ENCODE peak calls at places on chromosomes 13 and 19, in seven cellular contexts. F, N, J, Q, O, G and E are unnamed samples.

GRCh38 chr13:23570931-23571330 is 719 bp downstream of the TNFRSF19 start:
- DNase-seq in O (no peak), F (peak; percentile 54), G (no peak), J (peak; percentile 51), N (no peak), Q (no peak), E (no peak)

GRCh38 chr13:33328691-33329090 is 43.1 kb upstream of the STARD13 start:
- DNase-seq in Q (no peak), N (no peak), O (no peak), F (no peak), J (no peak), G (no peak), E (peak; percentile 44)

GRCh38 chr13:91381371-91381770 is 17.1 kb upstream of the GPC5 start:
- DNase-seq in Q (no peak), J (no peak), O (no peak), N (no peak), F (peak; percentile 28), G (peak; percentile 27), E (peak; percentile 14)

GRCh38 chr13:102799544-102800144 is 725 bp downstream of the BIVM start:
- DNase-seq in N (peak; percentile 23), G (peak; percentile 25), O (no peak), J (no peak), F (peak; percentile 5), Q (no peak), E (peak; percentile 75)

GRCh38 chr13:27924529-27925141 is 4.8 kb downstream of the PDX1 start:
- DNase-seq in O (peak; percentile 69), Q (no peak), F (no peak), N (no peak), G (no peak), J (no peak), E (no peak)

GRCh38 chr13:48236528-48237353 is 3.7 kb downstream of the ITM2B start:
- DNase-seq in N (no peak), O (no peak), F (no peak), Q (no peak), J (no peak), G (no peak), E (no peak)

GRCh38 chr13:108383676-108384075 is 114.2 kb downstream of the TNFSF13B start:
- DNase-seq in G (no peak), N (no peak), J (no peak), F (no peak), Q (no peak), O (no peak), E (no peak)

GRCh38 chr19:5545051-5545450 is 22.7 kb downstream of the TINCR start:
- DNase-seq in N (no peak), O (no peak), J (no peak), F (no peak), G (no peak), Q (no peak), E (no peak)

GRCh38 chr19:5017235-5017634 is 48.3 kb downstream of the KDM4B start:
- DNase-seq in O (no peak), F (no peak), J (no peak), Q (no peak), N (no peak), G (peak; percentile 34), E (no peak)

GRCh38 chr19:57830071-57830602 is at the start of gene ZNF587B:
- DNase-seq in F (peak; percentile 74), G (peak; percentile 45), J (peak; percentile 47), Q (no peak), N (peak; percentile 32), O (peak; percentile 92), E (peak; percentile 50)

GRCh38 chr13:76795701-76796695 is 90.2 kb downstream of the KCTD12 start:
- DNase-seq in N (no peak), G (no peak), J (no peak), Q (no peak), F (peak; percentile 43), O (no peak), E (no peak)

GRCh38 chr19:35261356-35262100 is 7.2 kb upstream of the USF2 start:
- DNase-seq in N (no peak), G (no peak), Q (no peak), F (no peak), O (no peak), J (no peak), E (no peak)

GRCh38 chr19:15288146-15288963 is 44.0 kb downstream of the BRD4 start:
- DNase-seq in N (no peak), O (no peak), Q (no peak), G (no peak), J (no peak), F (peak; percentile 24), E (peak; percentile 72)

GRCh38 chr13:71115301-71115700 is 751.7 kb downstream of the DACH1 start:
- DNase-seq in J (no peak), F (no peak), O (no peak), N (no peak), Q (no peak), G (no peak), E (no peak)

GRCh38 chr13:113451951-113452421 is 1.3 kb downstream of the ADPRHL1 start:
- DNase-seq in F (no peak), Q (no peak), J (no peak), N (no peak), G (no peak), O (no peak), E (no peak)

GRCh38 chr19:38734426-38735256 is 9.6 kb downstream of the CAPN12 start:
- DNase-seq in G (peak; percentile 65), O (no peak), F (no peak), J (no peak), N (no peak), Q (peak; percentile 25), E (no peak)

GRCh38 chr13:35979378-35979911 is 151.7 kb downstream of the DCLK1 start:
- DNase-seq in O (no peak), N (no peak), Q (no peak), J (no peak), F (peak; percentile 83), G (no peak), E (no peak)

GRCh38 chr19:3080281-3080680 is 13.9 kb upstream of the GNA11 start:
- DNase-seq in Q (no peak), F (peak; percentile 63), G (no peak), O (no peak), J (no peak), N (no peak), E (peak; percentile 27)

GRCh38 chr13:95564948-95565347 is 12.4 kb downstream of the CLDN10 start:
- DNase-seq in G (no peak), N (no peak), O (no peak), Q (no peak), J (no peak), F (peak; percentile 34), E (no peak)

GRCh38 chr13:102089722-102090121 is 312.1 kb downstream of the FGF14 start:
- DNase-seq in J (no peak), N (no peak), O (no peak), G (no peak), Q (no peak), F (no peak), E (no peak)

GRCh38 chr19:44925114-44925891 is 10.9 kb downstream of the APOC1 start:
- DNase-seq in G (no peak), J (peak; percentile 95), O (no peak), F (peak; percentile 49), N (no peak), Q (no peak), E (no peak)

GRCh38 chr13:97212540-97213146 is 9.5 kb upstream of the MBNL2 start:
- DNase-seq in N (no peak), O (no peak), Q (no peak), G (peak; percentile 48), F (peak; percentile 49), J (no peak), E (no peak)
- TF ChIP-seq RFX5 in N (no peak), O (no peak), Q (no peak), G (no peak), F (no peak), J (no peak), E (no peak)

DNA sequence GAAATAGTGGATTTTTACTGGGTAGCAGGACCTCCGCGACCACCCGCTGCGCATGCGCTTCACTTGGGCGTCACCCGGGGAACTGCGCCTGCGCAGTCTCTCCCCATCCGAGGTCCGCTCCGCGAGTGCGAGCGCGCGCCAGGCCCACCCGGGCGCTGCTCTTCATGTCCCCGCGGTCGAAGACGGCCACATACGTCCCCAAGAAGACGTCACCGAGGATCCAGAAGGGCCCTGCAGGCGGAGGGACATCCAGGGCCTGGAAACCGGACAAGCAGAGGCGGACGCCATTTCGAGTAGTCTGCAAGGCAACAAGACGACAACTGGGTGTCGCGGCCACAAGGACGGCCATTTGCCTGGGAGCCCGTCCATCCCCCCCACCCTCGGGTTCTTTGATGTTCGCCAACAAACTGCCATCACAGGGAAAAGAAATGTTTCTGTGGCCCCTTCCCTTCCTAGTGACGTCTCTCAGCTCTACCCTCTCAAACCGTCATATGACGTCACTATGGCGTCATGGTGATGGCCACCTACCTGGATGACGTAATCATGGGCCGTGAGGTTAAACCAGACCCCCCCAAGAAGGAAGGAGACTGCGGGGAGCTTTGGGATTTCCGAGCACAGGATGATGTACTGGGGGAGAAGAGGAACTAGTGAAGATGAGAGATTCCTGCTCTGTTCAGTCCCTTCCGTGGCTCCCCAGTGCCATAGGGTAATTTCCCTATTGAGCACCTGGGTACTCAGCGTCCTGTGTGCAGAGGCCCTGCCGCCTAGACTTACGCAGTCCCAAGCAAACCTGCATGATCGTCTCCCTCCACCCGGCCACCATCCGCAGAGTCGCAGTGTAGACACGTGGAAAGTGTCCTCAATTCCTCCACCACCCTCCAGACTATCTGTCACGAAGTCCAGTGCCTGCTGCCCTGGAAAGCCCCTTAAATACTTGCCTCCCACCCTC is 6.7 kb downstream of the NAPSA start:
- DNase-seq in N (peak; percentile 96), Q (peak; percentile 48), O (no peak), J (no peak), G (no peak), F (peak; percentile 20), E (peak; percentile 89)
- H3K27ac ChIP-seq in N (peak overlapping the region; percentile 95), Q (peak overlapping the region; percentile 95), O (no peak overlapping the region), J (no peak overlapping the region), G (no peak overlapping the region), F (no peak overlapping the region), E (peak overlapping the region; percentile 29)

GRCh38 chr19:13301627-13302334 is 151.6 kb downstream of the IER2 start:
- DNase-seq in F (no peak), J (no peak), G (no peak), Q (no peak), O (no peak), N (no peak), E (no peak)
- TF ChIP-seq RFX5 in F (no peak), J (no peak), G (no peak), Q (no peak), O (no peak), N (no peak), E (no peak)

GRCh38 chr19:19461306-19461670 is 54.1 kb downstream of the TSSK6 start:
- DNase-seq in F (no peak), J (no peak), O (no peak), N (no peak), G (no peak), Q (no peak), E (no peak)
- H3K27ac ChIP-seq in F (peak overlapping the region; percentile 4), J (no peak overlapping the region), O (peak overlapping the region; percentile 32), N (peak overlapping the region; percentile 37), G (no peak overlapping the region), Q (peak overlapping the region; percentile 79), E (peak overlapping the region; percentile 60)